ENCODE peak calls at places on chromosomes 3 and 15, in nine cellular contexts. T is CD8-positive, alpha-beta memory T cell; U is PC-3; J is mesenteric fat pad; X is T-helper 2 cell; E is transverse colon; K is activated CD4-positive, alpha-beta T cell treated with anti-CD3 and anti-CD28 coated beads, Interleukin-2, amount 10 ng/mL, durations not matched to agents 7 days and 5 days; F is HFFc6; Z is ovary. P is an unnamed sample.

GRCh38 chr3:23811117-23811487 is 5.3 kb downstream of the UBE2E1 start:
- DNase-seq in T (no peak), U (peak), J (no peak), X (no peak), E (peak), K (no peak), F (no peak), Z (no peak), P (no peak)

GRCh38 chr15:74783072-74783807 is 1.4 kb downstream of the CSK start:
- DNase-seq in T (no peak), U (no peak), J (no peak), X (no peak), E (peak), K (peak), F (no peak), Z (no peak), P (no peak)

GRCh38 chr15:28936081-28936480 is 50.3 kb downstream of the APBA2 start:
- DNase-seq in T (no peak), U (no peak), J (no peak), X (no peak), E (no peak), K (no peak), F (no peak), Z (no peak), P (no peak)

GRCh38 chr3:8840556-8840955 is 71.1 kb upstream of the OXTR start:
- DNase-seq in T (no peak), U (no peak), J (no peak), X (no peak), E (no peak), K (no peak), F (peak), Z (no peak), P (no peak)

GRCh38 chr15:67892559-67893377 is 52.9 kb upstream of the RNU6-1 start:
- DNase-seq in T (no peak), U (no peak), J (no peak), X (no peak), E (no peak), K (no peak), F (no peak), Z (no peak), P (no peak)

GRCh38 chr3:12752803-12753202 is 6.3 kb downstream of the TMEM40 start:
- DNase-seq in T (no peak), U (peak), J (no peak), X (no peak), E (no peak), K (no peak), F (no peak), Z (no peak), P (no peak)

GRCh38 chr3:156516284-156516683 is 38.6 kb downstream of the SSR3 start:
- DNase-seq in T (no peak), U (no peak), J (no peak), X (no peak), E (no peak), K (no peak), F (no peak), Z (peak), P (no peak)

GRCh38 chr3:158780795-158781590 is 20.9 kb upstream of the MFSD1 start:
- DNase-seq in T (no peak), U (no peak), J (no peak), X (no peak), E (no peak), K (no peak), F (no peak), Z (no peak), P (no peak)

GRCh38 chr15:50996641-50997040 is 88.2 kb downstream of the AP4E1 start:
- DNase-seq in T (no peak), U (peak), J (no peak), X (no peak), E (no peak), K (no peak), F (peak), Z (no peak), P (no peak)

GRCh38 chr3:35537265-35537664 is 102.1 kb upstream of the ARPP21 start:
- DNase-seq in T (no peak), U (no peak), J (no peak), X (no peak), E (no peak), K (no peak), F (no peak), Z (no peak), P (peak)

GRCh38 chr15:96124436-96124835 is 206.1 kb upstream of the NR2F2 start:
- DNase-seq in T (no peak), U (no peak), J (no peak), X (no peak), E (no peak), K (no peak), F (no peak), Z (no peak), P (no peak)

P was measured in NCI-H460.